ENCODE peak calls at places on chromosomes 12 and 14, in seven cellular contexts. N is IMR-90, Y is H9, E is neuronal stem cell, B is H1, D is mesenchymal stem cell, M is trophoblast cell. Z is an unnamed sample.

GRCh38 chr12:130121246-130122005 is 40.8 kb upstream of the FZD10 start:
- DNase-seq in N (no peak), Y (no peak), E (no peak), B (no peak), D (no peak), M (no peak), Z (no peak)

GRCh38 chr12:1078002-1078401 is 87.0 kb downstream of the ERC1 start:
- DNase-seq in N (no peak), Y (no peak), E (no peak), B (no peak), D (no peak), M (peak; percentile 32), Z (no peak)

GRCh38 chr12:30415777-30416176 is 279.9 kb downstream of the IPO8 start:
- DNase-seq in N (no peak), Y (no peak), E (no peak), B (no peak), D (no peak), M (no peak), Z (no peak)

GRCh38 chr14:70999117-70999516 is 91.9 kb downstream of the PCNX1 start:
- DNase-seq in N (no peak), Y (no peak), E (no peak), B (no peak), D (no peak), M (no peak), Z (no peak)

GRCh38 chr14:36981832-36982528 is 190.4 kb downstream of the SLC25A21 start:
- DNase-seq in N (peak; percentile 79), Y (no peak), E (no peak), B (no peak), D (no peak), M (no peak), Z (no peak)

GRCh38 chr12:51973560-51973959 is 22.1 kb downstream of the ACVR1B start:
- DNase-seq in N (peak; percentile 50), Y (no peak), E (no peak), B (no peak), D (no peak), M (no peak), Z (no peak)

GRCh38 chr14:55383039-55383438 is 28.6 kb downstream of the ATG14 start:
- DNase-seq in N (peak; percentile 57), Y (no peak), E (no peak), B (no peak), D (peak; percentile 54), M (peak; percentile 59), Z (no peak)

GRCh38 chr12:70449074-70449757 is 83.1 kb downstream of the KCNMB4 start:
- DNase-seq in N (peak; percentile 10), Y (no peak), E (no peak), B (no peak), D (no peak), M (peak; percentile 21), Z (no peak)

GRCh38 chr12:131592972-131593371 is 117.9 kb upstream of the SFSWAP start:
- DNase-seq in N (no peak), Y (no peak), E (no peak), B (no peak), D (no peak), M (no peak), Z (no peak)

GRCh38 chr12:120892265-120892664 is 11.9 kb downstream of the SPPL3 start:
- DNase-seq in N (no peak), Y (no peak), E (no peak), B (no peak), D (no peak), M (no peak), Z (no peak)

GRCh38 chr14:64088647-64088964 is 205.6 kb downstream of the ESR2 start:
- DNase-seq in N (no peak), Y (no peak), E (no peak), B (no peak), D (no peak), M (no peak), Z (no peak)

GRCh38 chr14:104321151-104322130 is 183.1 kb downstream of the KIF26A start:
- DNase-seq in N (no peak), Y (peak; percentile 10), E (no peak), B (peak; percentile 20), D (no peak), M (no peak), Z (no peak)

GRCh38 chr14:65346895-65347294 is 65.6 kb upstream of the FUT8 start:
- DNase-seq in N (no peak), Y (no peak), E (no peak), B (no peak), D (no peak), M (no peak), Z (no peak)

GRCh38 chr14:71931492-71932228 is 569 bp upstream of the RGS6 start:
- DNase-seq in N (no peak), Y (no peak), E (peak; percentile 5), B (no peak), D (no peak), M (no peak), Z (no peak)

GRCh38 chr14:96154900-96155299 is 49.7 kb upstream of the BDKRB2 start:
- DNase-seq in N (no peak), Y (no peak), E (no peak), B (no peak), D (no peak), M (no peak), Z (no peak)
- H4K8ac ChIP-seq in N (no peak overlapping the region), Y (no peak overlapping the region), E (no peak overlapping the region), B (no peak overlapping the region), D (no peak overlapping the region), M (no peak overlapping the region), Z (no peak overlapping the region)

GRCh38 chr14:69287096-69287991 is 27.4 kb downstream of the GALNT16 start:
- DNase-seq in N (no peak), Y (peak; percentile 46), E (no peak), B (peak; percentile 50), D (peak; percentile 52), M (no peak), Z (peak; percentile 64)
- H2BK5ac ChIP-seq in N (no peak overlapping the region), Y (no peak overlapping the region), E (no peak overlapping the region), B (no peak overlapping the region), D (no peak overlapping the region), M (no peak overlapping the region), Z (no peak overlapping the region)

GRCh38 chr12:91940826-91941225 is 204.8 kb downstream of the BTG1 start:
- DNase-seq in N (no peak), Y (no peak), E (no peak), B (no peak), D (no peak), M (no peak), Z (no peak)
- H4K8ac ChIP-seq in N (no peak overlapping the region), Y (no peak overlapping the region), E (no peak overlapping the region), B (no peak overlapping the region), D (no peak overlapping the region), M (no peak overlapping the region), Z (no peak overlapping the region)

GRCh38 chr12:9096563-9097176 is 19.0 kb downstream of the A2M start:
- DNase-seq in N (no peak), Y (no peak), E (no peak), B (no peak), D (no peak), M (no peak), Z (no peak)
- H2BK5ac ChIP-seq in N (no peak overlapping the region), Y (no peak overlapping the region), E (no peak overlapping the region), B (no peak overlapping the region), D (no peak overlapping the region), M (no peak overlapping the region), Z (no peak overlapping the region)

GRCh38 chr14:105489607-105490317 is 1.3 kb upstream of the TEDC1 start:
- DNase-seq in N (peak; percentile 76), Y (peak; percentile 86), E (no peak), B (peak; percentile 85), D (peak; percentile 88), M (peak; percentile 93), Z (peak; percentile 95)
- H4K8ac ChIP-seq in N (no peak overlapping the region), Y (no peak overlapping the region), E (no peak overlapping the region), B (peak overlapping the region; percentile 68), D (no peak overlapping the region), M (peak overlapping the region; percentile 74), Z (no peak overlapping the region)

GRCh38 chr12:124305776-124306685 is 11.1 kb downstream of the RFLNA start:
- DNase-seq in N (no peak), Y (no peak), E (no peak), B (no peak), D (no peak), M (no peak), Z (no peak)

GRCh38 chr12:124304314-124304790 is 9.5 kb downstream of the RFLNA start:
- DNase-seq in N (no peak), Y (no peak), E (no peak), B (no peak), D (no peak), M (no peak), Z (no peak)

GRCh38 chr12:124303579-124304313 is 8.9 kb downstream of the RFLNA start:
- DNase-seq in N (no peak), Y (no peak), E (no peak), B (no peak), D (no peak), M (no peak), Z (no peak)

GRCh38 chr12:124306686-124307555 is 12.0 kb downstream of the RFLNA start:
- DNase-seq in N (no peak), Y (no peak), E (no peak), B (no peak), D (no peak), M (no peak), Z (no peak)

GRCh38 chr12:124305136-124305535 is 10.2 kb downstream of the RFLNA start:
- DNase-seq in N (no peak), Y (no peak), E (no peak), B (no peak), D (no peak), M (no peak), Z (no peak)
- H2BK5ac ChIP-seq in N (no peak overlapping the region), Y (no peak overlapping the region), E (no peak overlapping the region), B (no peak overlapping the region), D (no peak overlapping the region), M (no peak overlapping the region), Z (no peak overlapping the region)

GRCh38 chr12:95037906-95038305 is 34.4 kb upstream of the NDUFA12 start:
- DNase-seq in N (no peak), Y (no peak), E (no peak), B (no peak), D (no peak), M (no peak), Z (no peak)
- H4K8ac ChIP-seq in N (no peak overlapping the region), Y (no peak overlapping the region), E (no peak overlapping the region), B (no peak overlapping the region), D (no peak overlapping the region), M (no peak overlapping the region), Z (no peak overlapping the region)

DNA sequence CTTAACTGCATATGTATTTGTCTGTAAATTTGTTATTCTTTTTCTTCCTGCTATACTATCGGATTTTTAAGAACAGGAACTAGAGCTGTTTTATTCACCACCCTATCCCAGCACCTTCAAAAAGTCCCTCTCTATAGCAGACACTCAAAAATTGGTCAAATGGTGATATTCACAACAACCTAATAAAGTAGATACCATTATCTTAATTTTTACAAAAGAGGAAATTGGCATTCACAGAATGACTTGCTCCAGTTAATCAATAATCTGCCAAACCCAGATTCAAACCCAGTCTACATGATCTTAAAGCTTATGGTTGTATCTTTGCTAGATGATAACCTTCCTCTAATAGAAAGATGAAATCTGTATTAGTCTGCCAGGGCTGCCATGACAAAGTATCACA is 426.6 kb downstream of the EGLN3 start:
- DNase-seq in N (no peak), Y (no peak), E (no peak), B (no peak), D (no peak), M (no peak), Z (no peak)
- H2BK5ac ChIP-seq in N (no peak overlapping the region), Y (no peak overlapping the region), E (no peak overlapping the region), B (no peak overlapping the region), D (no peak overlapping the region), M (no peak overlapping the region), Z (no peak overlapping the region)

Z was measured in mesendoderm.